ENCODE peak calls at places on chromosomes 1 and 21, in eight cellular contexts. R is suprapubic skin, K is GM23338, B is transverse colon, Z is breast epithelium, C is HL-60, N is prostate gland, X is stomach. O is an unnamed sample.

GRCh38 chr1:64043328-64043727 is 160.1 kb upstream of the UBE2U start:
- DNase-seq in R (no peak), K (no peak), B (no peak), Z (no peak), C (no peak), N (no peak), X (no peak), O (no peak)

GRCh38 chr1:215761446-215761845 is 194.3 kb downstream of the KCTD3 start:
- DNase-seq in R (no peak), K (no peak), B (no peak), Z (no peak), C (no peak), N (no peak), X (no peak), O (no peak)

GRCh38 chr1:36023098-36023769 is 60.7 kb upstream of the TEKT2 start:
- DNase-seq in R (no peak), K (no peak), B (no peak), Z (no peak), C (no peak), N (peak), X (no peak), O (no peak)

GRCh38 chr1:167263784-167264464 is 43.2 kb downstream of the POU2F1 start:
- DNase-seq in R (no peak), K (no peak), B (no peak), Z (no peak), C (no peak), N (no peak), X (no peak), O (no peak)

GRCh38 chr21:38714998-38715397 is 90.7 kb upstream of the ETS2 start:
- DNase-seq in R (no peak), K (no peak), B (no peak), Z (no peak), C (no peak), N (no peak), X (no peak), O (no peak)

GRCh38 chr21:39381009-39381408 is 32.1 kb upstream of the HMGN1 start:
- DNase-seq in R (no peak), K (no peak), B (no peak), Z (no peak), C (no peak), N (no peak), X (no peak), O (no peak)

GRCh38 chr1:229118662-229119061 is 152.2 kb upstream of the RAB4A start:
- DNase-seq in R (no peak), K (no peak), B (no peak), Z (no peak), C (no peak), N (no peak), X (no peak), O (no peak)

GRCh38 chr21:35319684-35320083 is 270.6 kb upstream of the RUNX1 start:
- DNase-seq in R (no peak), K (no peak), B (no peak), Z (peak), C (no peak), N (no peak), X (no peak), O (no peak)

GRCh38 chr1:40780678-40781613 is 2.6 kb upstream of the KCNQ4 start:
- DNase-seq in R (no peak), K (no peak), B (no peak), Z (no peak), C (no peak), N (no peak), X (no peak), O (no peak)

GRCh38 chr1:54239603-54240002 is 39.6 kb downstream of the MRPL37 start:
- DNase-seq in R (no peak), K (no peak), B (no peak), Z (no peak), C (no peak), N (no peak), X (no peak), O (no peak)

GRCh38 chr1:164834641-164835040 is 275.7 kb downstream of the PBX1 start:
- DNase-seq in R (no peak), K (no peak), B (no peak), Z (no peak), C (no peak), N (no peak), X (no peak), O (no peak)

GRCh38 chr1:164838786-164839185 is 279.8 kb downstream of the PBX1 start:
- DNase-seq in R (no peak), K (no peak), B (no peak), Z (no peak), C (no peak), N (no peak), X (no peak), O (no peak)

GRCh38 chr1:164841723-164842465 is 282.9 kb downstream of the PBX1 start:
- DNase-seq in R (no peak), K (no peak), B (no peak), Z (no peak), C (no peak), N (no peak), X (no peak), O (no peak)

GRCh38 chr1:164830628-164831027 is 271.6 kb downstream of the PBX1 start:
- DNase-seq in R (no peak), K (no peak), B (no peak), Z (no peak), C (no peak), N (peak), X (no peak), O (no peak)

DNA sequence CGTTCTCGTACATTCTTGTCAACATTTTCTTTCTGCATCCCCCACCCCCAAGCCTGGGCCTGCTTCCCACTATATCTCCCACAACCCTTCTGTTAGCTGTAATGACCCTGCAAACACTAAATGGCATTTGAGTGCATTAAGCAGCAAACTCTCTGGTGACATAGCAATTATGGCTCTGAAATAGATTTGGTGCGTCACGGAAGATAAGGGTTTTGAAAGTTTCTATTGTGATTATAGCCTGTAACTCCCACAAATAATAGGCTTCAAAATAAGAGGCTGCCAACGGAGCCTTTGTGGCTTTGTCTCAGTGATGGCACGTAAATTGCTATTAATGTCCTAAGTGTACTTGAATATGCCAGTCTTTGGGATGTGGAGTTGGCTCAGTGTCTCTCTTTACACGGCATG is 277.6 kb downstream of the PBX1 start:
- DNase-seq in R (no peak), K (no peak), B (no peak), Z (no peak), C (no peak), N (no peak), X (no peak), O (no peak)
- H3K4me3 ChIP-seq in R (no peak), K (no peak), B (no peak), Z (no peak), C (no peak), N (no peak), X (no peak), O (no peak)

GRCh38 chr1:207058878-207059867 is 6.1 kb downstream of the PFKFB2 start:
- DNase-seq in R (no peak), K (peak), B (no peak), Z (no peak), C (no peak), N (no peak), X (no peak), O (no peak)
- TF ChIP-seq CTCF in R (no peak), K (peak), B (no peak), Z (no peak), C (no peak), N (no peak), X (no peak), O (peak)

GRCh38 chr1:192920412-192920811 is 111.6 kb downstream of the RGS2 start:
- DNase-seq in R (no peak), K (no peak), B (peak), Z (no peak), C (no peak), N (no peak), X (no peak), O (no peak)
- TF ChIP-seq POLR2AphosphoS5 in R (no peak), K (no peak), B (no peak), Z (no peak), C (no peak), N (no peak), X (no peak), O (no peak)

GRCh38 chr1:6935379-6936307 is 150.4 kb downstream of the CAMTA1 start:
- DNase-seq in R (no peak), K (no peak), B (no peak), Z (no peak), C (no peak), N (no peak), X (no peak), O (peak)

GRCh38 chr1:6942990-6943389 is 157.7 kb downstream of the CAMTA1 start:
- DNase-seq in R (no peak), K (no peak), B (no peak), Z (no peak), C (no peak), N (no peak), X (no peak), O (no peak)

GRCh38 chr1:6941786-6942185 is 156.5 kb downstream of the CAMTA1 start:
- DNase-seq in R (no peak), K (no peak), B (no peak), Z (no peak), C (no peak), N (no peak), X (no peak), O (no peak)

GRCh38 chr1:6936308-6936675 is 151.0 kb downstream of the CAMTA1 start:
- DNase-seq in R (no peak), K (no peak), B (no peak), Z (no peak), C (no peak), N (no peak), X (no peak), O (no peak)

DNA sequence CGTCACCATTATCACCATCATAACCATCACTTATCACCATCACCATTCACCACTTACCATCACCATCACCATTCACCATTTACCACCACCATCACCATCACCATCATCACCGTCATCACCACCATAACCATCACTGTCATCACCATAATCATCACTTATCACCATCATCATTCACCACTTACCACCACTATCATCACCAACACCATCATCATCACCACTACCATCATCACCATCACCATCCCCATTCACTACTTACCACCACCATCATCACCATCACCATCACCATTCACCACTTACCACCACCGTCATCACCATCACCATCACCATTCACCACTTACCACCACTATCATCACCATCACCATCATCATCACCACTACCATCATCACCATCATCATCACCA is 151.8 kb downstream of the CAMTA1 start:
- DNase-seq in R (no peak), K (no peak), B (no peak), Z (no peak), C (no peak), N (no peak), X (no peak), O (no peak)
- H3K4me3 ChIP-seq in R (no peak), K (no peak), B (no peak), Z (no peak), C (no peak), N (no peak), X (no peak), O (no peak)

GRCh38 chr1:175749075-175749474 is 5.7 kb upstream of the TNR start:
- DNase-seq in R (no peak), K (no peak), B (no peak), Z (no peak), C (no peak), N (no peak), X (no peak), O (no peak)

GRCh38 chr1:175742790-175743459 is 470 bp downstream of the TNR start:
- DNase-seq in R (no peak), K (peak), B (no peak), Z (no peak), C (no peak), N (no peak), X (no peak), O (no peak)

GRCh38 chr1:175750366-175751111 is 7.1 kb upstream of the TNR start:
- DNase-seq in R (no peak), K (no peak), B (no peak), Z (no peak), C (no peak), N (no peak), X (no peak), O (no peak)

DNA sequence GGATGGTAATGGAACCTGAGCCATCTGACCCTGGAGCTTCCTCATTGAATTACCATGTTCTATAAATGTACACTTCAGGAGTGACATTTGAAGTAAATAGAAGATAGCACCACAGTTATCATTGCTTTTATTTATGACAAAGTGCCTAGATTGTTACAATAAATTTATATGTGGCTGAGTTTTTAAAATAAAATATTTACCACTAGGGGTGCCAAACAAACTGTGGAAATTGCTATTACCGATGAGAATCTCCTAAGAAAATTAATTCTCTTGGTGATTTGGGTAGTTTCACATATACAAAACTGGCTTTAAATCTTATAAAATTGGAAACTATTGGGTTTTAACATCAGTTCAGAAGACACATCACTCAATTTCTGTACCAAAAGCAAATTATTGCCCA is 1.4 kb upstream of the TNR start:
- DNase-seq in R (no peak), K (no peak), B (no peak), Z (no peak), C (no peak), N (no peak), X (no peak), O (no peak)
- TF ChIP-seq CTCF in R (no peak), K (peak), B (no peak), Z (no peak), C (no peak), N (no peak), X (no peak), O (no peak)

DNA sequence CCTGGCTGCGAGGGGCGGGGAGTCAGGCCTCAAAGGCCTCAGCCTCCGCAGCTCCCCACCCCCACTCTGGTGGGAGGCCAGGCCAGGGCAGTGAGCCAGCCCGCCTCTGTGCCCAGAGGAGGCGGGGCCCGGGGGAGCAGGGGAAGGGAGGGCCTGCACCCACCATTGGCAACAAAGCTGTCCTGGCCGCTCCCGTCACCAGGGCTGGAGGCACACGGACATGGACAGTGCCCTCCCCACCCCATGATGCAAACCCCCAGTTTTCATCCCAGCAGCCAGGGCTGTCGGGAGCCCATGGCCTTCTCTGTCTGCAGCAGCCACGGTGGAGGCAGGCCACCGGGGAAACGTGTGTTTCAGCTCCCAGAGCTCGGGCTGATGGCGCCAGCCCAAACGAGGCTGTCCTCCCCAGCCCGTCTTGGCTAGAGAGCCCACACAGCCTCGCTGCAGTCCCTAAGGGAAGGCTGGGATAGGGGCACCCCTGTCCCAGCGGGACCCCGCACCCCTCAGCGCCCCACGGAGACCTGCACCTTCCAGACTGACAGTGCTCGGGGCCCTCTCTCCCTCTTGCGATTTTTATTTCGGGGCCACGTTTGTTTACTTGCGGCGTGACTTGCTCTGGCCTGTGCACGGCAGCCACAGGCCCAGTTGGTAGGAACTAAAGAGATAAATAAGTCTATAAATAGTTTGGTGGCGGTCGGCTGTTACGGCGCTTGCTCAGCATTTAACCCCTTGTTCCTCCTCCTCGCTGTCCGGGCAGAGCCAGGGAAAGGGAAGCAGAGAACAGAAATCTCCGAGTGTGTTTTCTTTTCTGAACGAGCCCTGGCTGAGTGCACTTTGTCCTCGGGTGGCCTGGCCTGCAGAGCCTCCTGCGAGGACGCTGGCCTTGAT is 101.8 kb downstream of the PRDM16 start:
- DNase-seq in R (no peak), K (no peak), B (peak), Z (peak), C (no peak), N (peak), X (peak), O (no peak)
- TF ChIP-seq POLR2AphosphoS5 in R (no peak), K (no peak), B (peak), Z (peak), C (no peak), N (peak), X (peak), O (peak)

GRCh38 chr1:78619803-78620579 is at the start of gene IFI44L:
- DNase-seq in R (no peak), K (no peak), B (peak), Z (peak), C (no peak), N (no peak), X (peak), O (peak)
- H3K4me3 ChIP-seq in R (peak), K (no peak), B (no peak), Z (peak), C (no peak), N (peak), X (peak), O (peak)

DNA sequence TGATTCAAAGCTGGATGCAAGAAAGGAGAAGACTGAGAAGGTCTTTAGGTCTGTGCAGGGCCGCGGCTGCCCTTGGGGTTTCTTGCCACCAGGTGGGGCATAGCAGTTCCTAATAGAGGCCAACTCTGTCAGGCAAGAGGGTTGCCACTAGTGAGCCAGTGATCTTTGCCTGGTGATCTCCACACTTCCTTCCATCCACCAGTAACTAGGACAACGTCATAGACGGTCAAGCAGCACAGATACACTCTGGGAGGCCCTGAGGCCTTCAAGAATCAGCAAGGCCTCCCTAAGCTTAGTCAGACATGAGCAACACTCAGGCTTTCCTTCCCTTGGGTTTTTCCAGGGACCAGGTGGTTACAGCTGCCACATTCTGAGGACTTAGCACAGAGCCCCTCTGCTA is 32.9 kb upstream of the ATP2B4 start:
- DNase-seq in R (no peak), K (peak), B (peak), Z (no peak), C (no peak), N (no peak), X (peak), O (peak)
- TF ChIP-seq CTCF in R (peak), K (peak), B (peak), Z (no peak), C (peak), N (no peak), X (no peak), O (peak)

DNA sequence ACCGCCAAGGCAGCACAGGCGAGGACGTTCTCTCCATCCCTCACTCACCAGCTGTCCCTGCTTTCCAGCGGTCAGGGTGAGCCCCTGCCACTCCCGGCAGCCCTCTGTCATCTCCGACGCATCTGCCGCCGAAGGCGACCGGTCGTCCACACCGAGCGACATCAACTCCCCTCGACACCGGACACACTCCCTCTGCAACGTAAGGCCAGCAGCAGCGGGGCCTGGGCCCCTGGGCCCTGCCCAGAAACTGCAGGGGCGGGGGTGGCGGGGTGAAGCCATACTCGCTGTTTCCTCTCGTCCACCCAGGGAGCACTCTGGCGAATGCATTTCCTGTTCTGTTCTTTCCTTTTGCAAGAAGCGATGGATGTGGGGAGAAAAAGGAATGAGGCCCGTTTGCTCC is 93.4 kb upstream of the TMEM51 start:
- DNase-seq in R (no peak), K (peak), B (no peak), Z (no peak), C (no peak), N (no peak), X (no peak), O (no peak)
- TF ChIP-seq POLR2AphosphoS5 in R (no peak), K (no peak), B (no peak), Z (no peak), C (no peak), N (no peak), X (no peak), O (peak)

O was measured in spleen.